ENCODE peak calls at places on chromosomes 4 and X, in five cellular contexts. F is lung microvascular endothelial cell; E is NCI-H187 treated with DMSO at 0.1 percent for 48 hours; Q is memory B cell; A is stimulated activated CD8-positive, alpha-beta memory T cell treated with anti-CD3 and anti-CD28 coated beads, Interleukin-2, amount 100 ng/mL, for 1 hour. L is an unnamed sample.

GRCh38 chr4:8723222-8723980 is 130.8 kb downstream of the CPZ start:
- DNase-seq in F (no peak), E (no peak), Q (no peak), A (no peak), L (no peak)

GRCh38 chr4:109801895-109802319 is at the start of gene CFI:
- DNase-seq in F (peak), E (no peak), Q (no peak), A (no peak), L (no peak)

GRCh38 chr4:89434364-89434988 is 126.9 kb upstream of the GPRIN3 start:
- DNase-seq in F (peak), E (peak), Q (peak), A (no peak), L (no peak)

GRCh38 chr4:74531952-74532794 is 87.2 kb downstream of the AREG start:
- DNase-seq in F (peak), E (peak), Q (peak), A (no peak), L (no peak)

GRCh38 chr4:126223784-126224407 is 909.1 kb downstream of the FAT4 start:
- DNase-seq in F (peak), E (no peak), Q (no peak), A (no peak), L (no peak)

GRCh38 chrX:48493890-48494364 is 14.9 kb upstream of the PORCN start:
- DNase-seq in F (peak), E (no peak), Q (no peak), A (no peak), L (no peak)

GRCh38 chr4:109818268-109818667 is 2.7 kb downstream of the GAR1 start:
- DNase-seq in F (no peak), E (no peak), Q (no peak), A (no peak), L (no peak)

GRCh38 chrX:78237127-78237526 is 90.3 kb downstream of the CYSLTR1 start:
- DNase-seq in F (no peak), E (no peak), Q (no peak), A (no peak), L (no peak)

GRCh38 chrX:52262195-52262546 is 77.5 kb downstream of the MAGED4 start:
- DNase-seq in F (no peak), E (no peak), Q (no peak), A (no peak), L (no peak)

GRCh38 chr4:99221980-99222379 is 2.9 kb upstream of the ADH6 start:
- DNase-seq in F (no peak), E (no peak), Q (no peak), A (no peak), L (no peak)

GRCh38 chrX:9342581-9343051 is 122.2 kb upstream of the TBL1X start:
- DNase-seq in F (peak), E (peak), Q (peak), A (no peak), L (no peak)

GRCh38 chrX:63354484-63354883 is 3.4 kb upstream of the SPIN4 start:
- DNase-seq in F (no peak), E (no peak), Q (no peak), A (no peak), L (no peak)

GRCh38 chrX:41491267-41492004 is 44.3 kb downstream of the NYX start:
- DNase-seq in F (peak), E (no peak), Q (no peak), A (no peak), L (no peak)

GRCh38 chr4:6361076-6361784 is 91.6 kb downstream of the WFS1 start:
- DNase-seq in F (no peak), E (no peak), Q (no peak), A (no peak), L (no peak)

GRCh38 chr4:10878861-10879260 is 194.3 kb upstream of the CLNK start:
- DNase-seq in F (no peak), E (no peak), Q (no peak), A (no peak), L (no peak)

GRCh38 chrX:134626434-134626833 is 31.8 kb downstream of the PLAC1 start:
- DNase-seq in F (no peak), E (no peak), Q (no peak), A (no peak), L (no peak)